ENCODE peak calls at places on chromosomes 2 and 18, in nine cellular contexts. X is NB4, U is cardiac muscle cell, N is uterus, A is bronchial epithelial cell, T is heart left ventricle, M is choroid plexus epithelial cell, R is AG04450, W is gastrocnemius medialis. Z is an unnamed sample.

GRCh38 chr2:161061786-161062185 is 98.4 kb upstream of the TANK start:
- DNase-seq in X (no peak), U (no peak), N (no peak), A (no peak), T (no peak), M (peak), R (no peak), W (no peak), Z (no peak)

GRCh38 chr2:202051499-202052161 is 18.0 kb downstream of the FZD7 start:
- DNase-seq in X (no peak), U (no peak), N (no peak), A (no peak), T (no peak), M (peak), R (no peak), W (no peak), Z (peak)

GRCh38 chr2:101963198-101963597 is 28.6 kb upstream of the IL1R2 start:
- DNase-seq in X (peak), U (no peak), N (no peak), A (no peak), T (no peak), M (no peak), R (no peak), W (no peak), Z (no peak)

GRCh38 chr2:127066942-127067341 is 40.0 kb downstream of the BIN1 start:
- DNase-seq in X (no peak), U (no peak), N (peak), A (no peak), T (no peak), M (peak), R (no peak), W (peak), Z (no peak)

GRCh38 chr2:135103843-135104242 is 51.8 kb downstream of the RAB3GAP1 start:
- DNase-seq in X (no peak), U (no peak), N (no peak), A (no peak), T (no peak), M (no peak), R (no peak), W (no peak), Z (no peak)

GRCh38 chr18:60198063-60198462 is 174.5 kb downstream of the MC4R start:
- DNase-seq in X (no peak), U (no peak), N (no peak), A (no peak), T (no peak), M (peak), R (peak), W (no peak), Z (no peak)

GRCh38 chr18:79942211-79942610 is 9.2 kb downstream of the SLC66A2 start:
- DNase-seq in X (no peak), U (no peak), N (no peak), A (no peak), T (no peak), M (no peak), R (no peak), W (no peak), Z (no peak)

GRCh38 chr2:226378733-226379132 is 420.9 kb downstream of the IRS1 start:
- DNase-seq in X (no peak), U (no peak), N (no peak), A (peak), T (no peak), M (peak), R (peak), W (no peak), Z (no peak)

GRCh38 chr2:130365963-130366362 is 10.1 kb downstream of the PTPN18 start:
- DNase-seq in X (no peak), U (no peak), N (no peak), A (no peak), T (no peak), M (no peak), R (no peak), W (no peak), Z (no peak)

GRCh38 chr2:126878601-126879000 is 20.1 kb upstream of the TEX51 start:
- DNase-seq in X (no peak), U (no peak), N (no peak), A (no peak), T (no peak), M (no peak), R (no peak), W (no peak), Z (no peak)

GRCh38 chr2:15912203-15912602 is 28.1 kb upstream of the MYCN start:
- DNase-seq in X (no peak), U (no peak), N (peak), A (peak), T (peak), M (peak), R (no peak), W (peak), Z (peak)

GRCh38 chr18:621181-621580 is 24.4 kb downstream of the CLUL1 start:
- DNase-seq in X (no peak), U (no peak), N (no peak), A (no peak), T (no peak), M (peak), R (no peak), W (no peak), Z (no peak)

GRCh38 chr2:120914839-120915521 is 179.3 kb downstream of the GLI2 start:
- DNase-seq in X (no peak), U (peak), N (peak), A (peak), T (peak), M (peak), R (peak), W (peak), Z (peak)

GRCh38 chr2:41781082-41781481 is 266.7 kb upstream of the PKDCC start:
- DNase-seq in X (no peak), U (no peak), N (no peak), A (no peak), T (no peak), M (no peak), R (no peak), W (no peak), Z (no peak)

GRCh38 chr2:64196986-64197385 is 52.8 kb upstream of the PELI1 start:
- DNase-seq in X (no peak), U (no peak), N (no peak), A (no peak), T (no peak), M (no peak), R (no peak), W (no peak), Z (no peak)

GRCh38 chr18:69774831-69775230 is 172.8 kb downstream of the CD226 start:
- DNase-seq in X (peak), U (no peak), N (no peak), A (no peak), T (no peak), M (peak), R (no peak), W (no peak), Z (no peak)

GRCh38 chr18:59094569-59094968 is 45.1 kb upstream of the SEC11C start:
- DNase-seq in X (no peak), U (no peak), N (no peak), A (no peak), T (no peak), M (no peak), R (no peak), W (no peak), Z (no peak)

GRCh38 chr2:231334981-231335380 is 60.5 kb upstream of the B3GNT7 start:
- DNase-seq in X (no peak), U (no peak), N (no peak), A (no peak), T (no peak), M (no peak), R (no peak), W (no peak), Z (no peak)

GRCh38 chr2:16661936-16662335 is 3.7 kb downstream of the CYRIA start:
- DNase-seq in X (no peak), U (no peak), N (no peak), A (no peak), T (no peak), M (no peak), R (no peak), W (no peak), Z (no peak)

GRCh38 chr2:37287966-37288365 is 36.7 kb downstream of the PRKD3 start:
- DNase-seq in X (peak), U (no peak), N (no peak), A (peak), T (no peak), M (peak), R (no peak), W (no peak), Z (no peak)

GRCh38 chr2:217942731-217943335 is 60.0 kb downstream of the TNS1 start:
- DNase-seq in X (no peak), U (no peak), N (no peak), A (no peak), T (peak), M (no peak), R (no peak), W (no peak), Z (no peak)

GRCh38 chr2:240364961-240365775 is 70.3 kb upstream of the GPC1 start:
- DNase-seq in X (no peak), U (no peak), N (no peak), A (no peak), T (peak), M (no peak), R (no peak), W (no peak), Z (no peak)

GRCh38 chr2:101827246-101827645 is 129.7 kb downstream of the MAP4K4 start:
- DNase-seq in X (no peak), U (no peak), N (no peak), A (peak), T (no peak), M (peak), R (peak), W (no peak), Z (peak)

GRCh38 chr2:25383806-25384205 is 42.1 kb upstream of the DNMT3A start:
- DNase-seq in X (no peak), U (no peak), N (no peak), A (no peak), T (peak), M (no peak), R (no peak), W (no peak), Z (no peak)

GRCh38 chr2:113078350-113078839 is 10.6 kb downstream of the IL1F10 start:
- DNase-seq in X (no peak), U (no peak), N (no peak), A (peak), T (no peak), M (no peak), R (no peak), W (no peak), Z (no peak)

GRCh38 chr2:108988796-108989713 is at the start of gene EDAR:
- DNase-seq in X (peak), U (peak), N (no peak), A (peak), T (no peak), M (peak), R (no peak), W (no peak), Z (peak)

GRCh38 chr2:127820080-127820668 is 9.2 kb upstream of the WDR33 start:
- DNase-seq in X (peak), U (no peak), N (no peak), A (no peak), T (no peak), M (peak), R (no peak), W (no peak), Z (no peak)

GRCh38 chr2:180655393-180655792 is 325.0 kb upstream of the UBE2E3 start:
- DNase-seq in X (no peak), U (no peak), N (no peak), A (peak), T (no peak), M (no peak), R (no peak), W (no peak), Z (no peak)

GRCh38 chr2:226115102-226115831 is 684.4 kb downstream of the IRS1 start:
- DNase-seq in X (peak), U (no peak), N (no peak), A (peak), T (no peak), M (peak), R (peak), W (no peak), Z (peak)

GRCh38 chr2:144111443-144111842 is 408.5 kb downstream of the ZEB2 start:
- DNase-seq in X (no peak), U (no peak), N (no peak), A (no peak), T (no peak), M (peak), R (no peak), W (no peak), Z (peak)

GRCh38 chr2:46009772-46010171 is 287.4 kb upstream of the EPAS1 start:
- DNase-seq in X (no peak), U (no peak), N (no peak), A (no peak), T (no peak), M (no peak), R (peak), W (no peak), Z (no peak)

GRCh38 chr2:215410932-215411285 is 25.0 kb downstream of the FN1 start:
- DNase-seq in X (peak), U (no peak), N (no peak), A (peak), T (no peak), M (peak), R (peak), W (no peak), Z (peak)

GRCh38 chr2:15480552-15480951 is 80.6 kb downstream of the NBAS start:
- DNase-seq in X (no peak), U (no peak), N (no peak), A (no peak), T (no peak), M (no peak), R (no peak), W (no peak), Z (no peak)

GRCh38 chr2:235170016-235170415 is 218.2 kb downstream of the SH3BP4 start:
- DNase-seq in X (no peak), U (no peak), N (no peak), A (peak), T (no peak), M (peak), R (no peak), W (no peak), Z (no peak)

GRCh38 chr18:10524507-10525425 is 1.1 kb upstream of the NAPG start:
- DNase-seq in X (peak), U (no peak), N (peak), A (peak), T (no peak), M (peak), R (no peak), W (no peak), Z (peak)

GRCh38 chr2:33212151-33212550 is 264.3 kb upstream of the RASGRP3 start:
- DNase-seq in X (no peak), U (peak), N (no peak), A (peak), T (no peak), M (peak), R (peak), W (no peak), Z (no peak)

GRCh38 chr2:236974752-236975151 is 110.9 kb upstream of the COPS8 start:
- DNase-seq in X (no peak), U (no peak), N (no peak), A (no peak), T (no peak), M (no peak), R (no peak), W (no peak), Z (no peak)

DNA sequence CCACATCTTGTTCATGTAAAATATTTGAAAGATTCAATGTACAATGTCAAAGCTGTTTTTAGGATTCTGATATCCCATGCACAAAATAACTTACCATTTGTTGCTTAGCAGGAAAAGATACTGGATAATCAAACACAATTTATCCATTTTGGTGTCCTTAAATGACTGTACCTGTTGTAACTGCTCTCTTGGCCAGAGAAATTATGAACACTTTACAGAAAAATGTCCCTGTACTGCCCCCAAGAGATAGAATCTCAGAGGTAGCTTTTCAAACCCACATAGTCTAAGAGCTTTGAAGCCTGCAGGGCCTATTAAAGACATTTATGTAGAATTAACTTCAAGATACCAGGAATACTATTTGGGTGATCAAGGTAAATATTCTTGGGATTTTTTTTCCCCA is 12.2 kb upstream of the ME2 start:
- DNase-seq in X (peak), U (no peak), N (no peak), A (peak), T (no peak), M (peak), R (no peak), W (no peak), Z (no peak)
- TF ChIP-seq CTCF in X (no peak), U (peak), N (no peak), A (no peak), T (peak), M (peak), R (no peak), W (no peak), Z (peak)

DNA sequence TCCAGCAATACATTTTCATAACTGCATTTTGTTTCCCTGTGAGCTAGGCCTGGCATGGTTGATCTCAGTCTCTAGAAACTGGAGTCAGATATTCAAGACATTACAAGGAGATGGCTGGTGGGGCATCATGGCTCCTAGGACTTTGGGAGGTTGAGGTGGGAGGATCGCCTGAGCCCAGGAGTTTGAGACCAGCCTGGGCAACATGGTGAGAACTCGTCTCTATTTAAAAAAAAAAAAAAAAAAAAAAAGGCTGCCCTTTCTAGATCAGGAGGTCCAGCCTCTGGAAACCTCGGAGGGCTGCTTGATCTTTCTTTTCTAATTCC is 362 bp upstream of the VAMP8 start:
- DNase-seq in X (no peak), U (no peak), N (no peak), A (no peak), T (no peak), M (no peak), R (no peak), W (no peak), Z (no peak)
- H3K4me3 ChIP-seq in X (peak), U (no peak), N (no peak), A (no peak), T (no peak), M (no peak), R (no peak), W (no peak), Z (no peak)

GRCh38 chr2:43165378-43166025 is 60.9 kb downstream of the ZFP36L2 start:
- DNase-seq in X (no peak), U (no peak), N (no peak), A (no peak), T (no peak), M (no peak), R (no peak), W (no peak), Z (no peak)
- TF ChIP-seq CTCF in X (no peak), U (peak), N (no peak), A (no peak), T (no peak), M (peak), R (peak), W (no peak), Z (peak)

GRCh38 chr2:42791606-42792005 is 777 bp downstream of the HAAO start:
- DNase-seq in X (no peak), U (no peak), N (no peak), A (no peak), T (no peak), M (no peak), R (no peak), W (no peak), Z (no peak)
- H3K4me3 ChIP-seq in X (peak), U (no peak), N (peak), A (no peak), T (peak), M (no peak), R (no peak), W (peak), Z (no peak)

GRCh38 chr2:8416172-8416571 is 265.7 kb upstream of the ID2 start:
- DNase-seq in X (no peak), U (no peak), N (no peak), A (no peak), T (no peak), M (no peak), R (no peak), W (peak), Z (no peak)

GRCh38 chr2:8416836-8417832 is 264.7 kb upstream of the ID2 start:
- DNase-seq in X (no peak), U (no peak), N (no peak), A (no peak), T (no peak), M (no peak), R (peak), W (no peak), Z (no peak)

GRCh38 chr2:8413589-8414135 is 268.2 kb upstream of the ID2 start:
- DNase-seq in X (peak), U (peak), N (peak), A (no peak), T (no peak), M (peak), R (no peak), W (peak), Z (no peak)

GRCh38 chr2:8412586-8412985 is 269.3 kb upstream of the ID2 start:
- DNase-seq in X (no peak), U (no peak), N (peak), A (no peak), T (no peak), M (no peak), R (no peak), W (peak), Z (no peak)

DNA sequence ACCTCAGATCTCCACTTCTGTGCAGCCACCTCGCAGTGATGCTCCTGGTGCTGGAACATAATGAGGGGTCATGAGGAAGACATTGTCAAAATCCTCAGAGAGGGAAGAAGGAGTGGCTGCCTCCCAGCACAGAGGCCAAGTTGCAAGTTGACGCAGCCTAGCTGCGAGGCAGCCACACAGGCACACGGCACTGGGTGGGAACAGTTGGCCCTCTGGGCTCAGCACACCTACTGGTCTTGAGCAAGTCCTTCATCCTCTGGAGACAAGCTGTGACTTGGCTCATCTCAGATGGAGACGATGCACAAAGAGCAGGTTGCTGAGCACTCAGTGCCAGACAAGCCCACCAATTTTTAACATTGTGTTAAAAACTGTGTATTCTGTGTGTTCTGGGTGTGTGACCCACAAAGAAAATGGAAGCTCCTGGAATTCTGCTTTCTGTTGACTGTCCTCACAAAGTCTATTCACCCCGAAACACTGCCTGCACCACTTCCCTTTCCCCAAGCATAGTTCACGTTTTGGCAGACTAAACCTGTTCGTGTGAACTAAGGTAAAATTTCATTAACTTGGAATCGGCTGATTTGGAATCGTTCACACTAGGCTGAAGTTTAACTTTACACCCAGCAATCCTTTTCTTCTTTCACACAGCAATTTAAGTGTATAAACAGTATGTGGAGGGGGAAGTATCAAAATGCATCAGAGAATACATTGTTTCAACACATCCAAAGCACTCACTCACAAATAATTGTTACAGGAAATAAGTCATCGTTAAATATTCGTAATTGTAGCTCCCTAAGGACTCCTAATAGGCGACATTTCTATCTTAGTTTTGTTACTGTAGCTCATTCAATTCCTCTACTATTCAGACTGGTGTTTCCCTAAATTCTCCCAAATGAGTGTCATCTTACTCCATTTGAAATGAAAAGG is 266.6 kb upstream of the ID2 start:
- DNase-seq in X (peak), U (no peak), N (no peak), A (no peak), T (no peak), M (no peak), R (no peak), W (no peak), Z (no peak)
- TF ChIP-seq CTCF in X (no peak), U (no peak), N (no peak), A (no peak), T (no peak), M (no peak), R (no peak), W (no peak), Z (no peak)